ENCODE peak calls at places on chromosomes 12 and 14, in ten cellular contexts. T, I, H, Q, K, S, N, U, E and C are unnamed samples.
A peak's percentile ranks its signal among the peaks of the same experiment; 100 is the strongest.

GRCh38 chr12:64494998-64495729 is 43.2 kb downstream of the TBK1 start:
- DNase-seq in T (no peak), I (no peak), H (no peak), Q (no peak), K (no peak), S (no peak), N (peak; percentile 66), U (no peak), E (no peak), C (no peak)

GRCh38 chr14:103803661-103804060 is 43.7 kb downstream of the PPP1R13B start:
- DNase-seq in T (no peak), I (no peak), H (no peak), Q (no peak), K (no peak), S (no peak), N (no peak), U (no peak), E (no peak), C (peak; percentile 89)

GRCh38 chr14:23186913-23187654 is 3.6 kb upstream of the SLC7A8 start:
- DNase-seq in T (no peak), I (peak; percentile 64), H (no peak), Q (peak; percentile 53), K (peak; percentile 84), S (no peak), N (peak; percentile 35), U (peak; percentile 20), E (peak; percentile 81), C (peak; percentile 70)

GRCh38 chr14:51431033-51431709 is 191.1 kb downstream of the TMX1 start:
- DNase-seq in T (no peak), I (no peak), H (no peak), Q (no peak), K (no peak), S (no peak), N (no peak), U (no peak), E (peak; percentile 31), C (peak; percentile 37)

GRCh38 chr14:92863281-92863680 is 59.7 kb upstream of the CHGA start:
- DNase-seq in T (no peak), I (no peak), H (no peak), Q (no peak), K (no peak), S (no peak), N (no peak), U (no peak), E (peak; percentile 79), C (peak; percentile 73)

GRCh38 chr14:21748869-21749303 is 75.3 kb upstream of the OR4E1 start:
- DNase-seq in T (no peak), I (peak; percentile 32), H (no peak), Q (peak; percentile 60), K (peak; percentile 8), S (no peak), N (peak; percentile 48), U (peak; percentile 16), E (peak; percentile 46), C (peak; percentile 52)

GRCh38 chr12:3134526-3135135 is 57.5 kb downstream of the TSPAN9 start:
- DNase-seq in T (no peak), I (no peak), H (no peak), Q (no peak), K (no peak), S (no peak), N (no peak), U (no peak), E (no peak), C (no peak)

GRCh38 chr12:56377310-56377988 is 14.8 kb upstream of the APOF start:
- DNase-seq in T (no peak), I (peak; percentile 12), H (no peak), Q (peak; percentile 45), K (peak; percentile 4), S (no peak), N (no peak), U (no peak), E (peak; percentile 29), C (peak; percentile 76)

GRCh38 chr12:79063258-79063657 is 198.7 kb downstream of the SYT1 start:
- DNase-seq in T (no peak), I (no peak), H (no peak), Q (no peak), K (peak; percentile 12), S (no peak), N (no peak), U (no peak), E (peak; percentile 80), C (no peak)

GRCh38 chr12:27193854-27194544 is 50.1 kb upstream of the STK38L start:
- DNase-seq in T (no peak), I (no peak), H (peak; percentile 36), Q (no peak), K (peak; percentile 90), S (peak; percentile 94), N (no peak), U (no peak), E (peak; percentile 22), C (peak; percentile 53)

GRCh38 chr12:22100952-22101748 is 55.1 kb downstream of the CMAS start:
- DNase-seq in T (no peak), I (peak; percentile 18), H (no peak), Q (peak; percentile 60), K (peak; percentile 83), S (no peak), N (peak; percentile 49), U (peak; percentile 11), E (peak; percentile 57), C (peak; percentile 72)

GRCh38 chr12:4556730-4557519 is 5.1 kb upstream of the DYRK4 start:
- DNase-seq in T (no peak), I (no peak), H (no peak), Q (no peak), K (no peak), S (no peak), N (no peak), U (no peak), E (no peak), C (no peak)

GRCh38 chr12:4555804-4556203 is 6.2 kb upstream of the DYRK4 start:
- DNase-seq in T (no peak), I (no peak), H (no peak), Q (no peak), K (peak; percentile 20), S (no peak), N (no peak), U (no peak), E (no peak), C (peak; percentile 31)

GRCh38 chr12:4553943-4554342 is 8.1 kb upstream of the DYRK4 start:
- DNase-seq in T (no peak), I (no peak), H (no peak), Q (no peak), K (no peak), S (no peak), N (no peak), U (no peak), E (no peak), C (no peak)
- H3K36me3 ChIP-seq in T (no peaks in the 10 kb centered on the region), I (peaks cover 25% of the 10 kb centered on the region), H (no peaks in the 10 kb centered on the region), Q (peaks cover 2% of the 10 kb centered on the region), K (peaks cover 2% of the 10 kb centered on the region), S (no peaks in the 10 kb centered on the region), N (peaks cover 46% of the 10 kb centered on the region), U (peaks cover 14% of the 10 kb centered on the region), E (peaks cover 2% of the 10 kb centered on the region), C (no peaks in the 10 kb centered on the region)

DNA sequence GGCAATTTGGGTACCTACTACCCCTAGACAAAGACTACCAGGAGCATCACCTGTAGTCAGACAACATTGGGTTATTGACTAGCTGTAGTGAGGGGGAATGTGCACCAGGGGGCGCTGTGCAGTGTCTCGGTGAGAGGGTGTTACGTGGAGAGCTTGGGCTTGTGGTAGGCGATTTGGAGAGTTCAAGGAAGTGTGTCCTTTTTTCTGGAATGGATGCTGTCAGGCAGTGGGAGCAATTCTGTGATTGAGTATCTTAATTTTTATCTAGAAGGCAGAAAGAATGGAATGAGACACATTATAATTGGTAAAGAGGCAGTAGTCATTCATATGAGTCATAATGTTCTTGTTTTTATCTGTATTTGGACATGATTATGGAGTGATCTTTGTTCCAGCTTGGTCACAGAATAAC is 187.7 kb downstream of the GALC start:
- DNase-seq in T (peak; percentile 46), I (no peak), H (peak; percentile 25), Q (peak; percentile 68), K (no peak), S (no peak), N (peak; percentile 69), U (peak; percentile 0), E (no peak), C (peak; percentile 52)
- TF ChIP-seq CTCF in T (peak; percentile 46), I (peak; percentile 50), H (peak; percentile 68), Q (peak; percentile 62), K (peak; percentile 33), S (peak; percentile 19), N (peak; percentile 83), U (peak; percentile 71), E (peak; percentile 52), C (peak; percentile 56)

GRCh38 chr14:100287202-100287997 is 18.8 kb downstream of the SLC25A29 start:
- DNase-seq in T (no peak), I (no peak), H (no peak), Q (no peak), K (no peak), S (no peak), N (no peak), U (no peak), E (no peak), C (no peak)

GRCh38 chr14:100285021-100285912 is 21.0 kb downstream of the SLC25A29 start:
- DNase-seq in T (peak; percentile 97), I (no peak), H (peak; percentile 82), Q (peak; percentile 88), K (peak; percentile 53), S (no peak), N (peak; percentile 81), U (peak; percentile 51), E (peak; percentile 60), C (no peak)

GRCh38 chr14:100286484-100287191 is 19.6 kb downstream of the SLC25A29 start:
- DNase-seq in T (no peak), I (no peak), H (no peak), Q (no peak), K (no peak), S (no peak), N (no peak), U (no peak), E (no peak), C (no peak)

GRCh38 chr14:100283984-100284881 is 22.0 kb downstream of the SLC25A29 start:
- DNase-seq in T (no peak), I (no peak), H (no peak), Q (no peak), K (no peak), S (no peak), N (no peak), U (no peak), E (no peak), C (no peak)

DNA sequence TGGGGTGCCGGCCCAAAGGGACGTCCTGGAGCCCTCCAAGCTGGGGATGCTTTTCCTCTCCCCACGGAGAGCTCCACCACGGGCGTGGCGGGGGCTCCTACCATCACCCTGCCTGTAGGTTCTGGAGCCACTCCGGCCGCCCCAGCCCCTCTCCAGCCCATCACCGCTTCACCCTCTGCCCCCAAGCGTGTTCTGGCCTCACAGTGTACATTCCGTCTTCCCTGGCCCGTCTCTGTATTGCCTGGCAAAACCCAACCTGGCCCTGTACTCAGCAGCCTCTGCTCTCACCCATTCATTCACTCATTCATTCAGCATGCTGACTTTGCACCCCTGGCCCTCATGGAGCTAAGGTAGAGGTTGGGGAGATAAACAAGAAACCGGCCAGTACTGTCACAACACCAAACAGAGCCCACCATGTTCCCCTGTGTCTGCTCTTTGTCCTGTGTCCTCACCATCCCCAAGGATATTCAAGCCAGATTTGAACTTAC is 20.3 kb downstream of the SLC25A29 start:
- DNase-seq in T (no peak), I (no peak), H (no peak), Q (no peak), K (no peak), S (no peak), N (no peak), U (no peak), E (no peak), C (no peak)
- H3K4me3 ChIP-seq in T (peak overlapping the region; percentile 68), I (peak overlapping the region; percentile 65), H (peak overlapping the region; percentile 93), Q (peak overlapping the region; percentile 84), K (peak overlapping the region; percentile 77), S (peak overlapping the region; percentile 83), N (peak overlapping the region; percentile 66), U (peak overlapping the region; percentile 63), E (peak overlapping the region; percentile 88), C (peak overlapping the region; percentile 84)

GRCh38 chr12:122059203-122059960 is 19.2 kb upstream of the MLXIP start:
- DNase-seq in T (no peak), I (no peak), H (no peak), Q (no peak), K (no peak), S (no peak), N (no peak), U (no peak), E (no peak), C (no peak)
- H3K36me3 ChIP-seq in T (no peaks in the 10 kb centered on the region), I (peaks cover 17% of the 10 kb centered on the region), H (peaks cover 64% of the 10 kb centered on the region), Q (peaks cover 2% of the 10 kb centered on the region), K (peaks cover 3% of the 10 kb centered on the region), S (no peaks in the 10 kb centered on the region), N (peaks cover 57% of the 10 kb centered on the region), U (no peaks in the 10 kb centered on the region), E (no peaks in the 10 kb centered on the region), C (peaks cover 29% of the 10 kb centered on the region)